ENCODE peak calls at places on chromosomes 2 and 18, in four cellular contexts. N is SK-N-MC, T is HCT116, Y is fibroblast of lung. Q is an unnamed sample.

GRCh38 chr2:20579866-20580265 is 71.0 kb downstream of the HS1BP3 start:
- DNase-seq in N (no peak), T (no peak), Y (no peak), Q (no peak)

GRCh38 chr2:17084882-17085281 is 419.2 kb upstream of the CYRIA start:
- DNase-seq in N (no peak), T (no peak), Y (peak), Q (no peak)

GRCh38 chr2:161370981-161371380 is 45.1 kb upstream of the TBR1 start:
- DNase-seq in N (no peak), T (no peak), Y (no peak), Q (no peak)

GRCh38 chr2:72785517-72785916 is 40.3 kb downstream of the EXOC6B start:
- DNase-seq in N (no peak), T (no peak), Y (no peak), Q (no peak)

GRCh38 chr2:36013064-36013463 is 342.5 kb upstream of the CRIM1 start:
- DNase-seq in N (no peak), T (no peak), Y (no peak), Q (no peak)

GRCh38 chr18:54774971-54775665 is 53.2 kb upstream of the RAB27B start:
- DNase-seq in N (no peak), T (no peak), Y (peak), Q (no peak)

GRCh38 chr18:8730080-8730827 is 24.9 kb downstream of the MTCL1 start:
- DNase-seq in N (no peak), T (peak), Y (peak), Q (no peak)

GRCh38 chr2:100476606-100477005 is 6.3 kb downstream of the NMS start:
- DNase-seq in N (no peak), T (no peak), Y (no peak), Q (no peak)

GRCh38 chr2:127324635-127325034 is 30.7 kb upstream of the ERCC3 start:
- DNase-seq in N (peak), T (no peak), Y (peak), Q (no peak)

GRCh38 chr2:32864761-32865160 is 82.0 kb upstream of the LTBP1 start:
- DNase-seq in N (no peak), T (no peak), Y (peak), Q (no peak)

GRCh38 chr2:102187191-102188150 is 648 bp downstream of the IL1RL2 start:
- DNase-seq in N (no peak), T (no peak), Y (peak), Q (no peak)

GRCh38 chr2:2254206-2254605 is 76.9 kb downstream of the MYT1L start:
- DNase-seq in N (no peak), T (no peak), Y (no peak), Q (no peak)

GRCh38 chr18:79887181-79888000 is 64.1 kb downstream of the SLC66A2 start:
- DNase-seq in N (no peak), T (no peak), Y (no peak), Q (no peak)

GRCh38 chr2:1460851-1461418 is 47.7 kb downstream of the TPO start:
- DNase-seq in N (no peak), T (no peak), Y (no peak), Q (no peak)

GRCh38 chr2:217856159-217856558 is 146.6 kb downstream of the TNS1 start:
- DNase-seq in N (no peak), T (no peak), Y (no peak), Q (no peak)
- H3K9ac ChIP-seq in N (no peak), T (no peak), Y (no peak), Q (no peak)

GRCh38 chr2:219916761-219917160 is 289.3 kb downstream of the SLC4A3 start:
- DNase-seq in N (no peak), T (no peak), Y (no peak), Q (no peak)
- H3K9ac ChIP-seq in N (no peak), T (no peak), Y (no peak), Q (no peak)

GRCh38 chr2:188984680-188985079 is 10.5 kb downstream of the COL3A1 start:
- DNase-seq in N (no peak), T (no peak), Y (peak), Q (no peak)

GRCh38 chr2:188983427-188984101 is 9.4 kb downstream of the COL3A1 start:
- DNase-seq in N (no peak), T (peak), Y (peak), Q (no peak)

GRCh38 chr2:188984126-188984525 is 10.0 kb downstream of the COL3A1 start:
- DNase-seq in N (no peak), T (no peak), Y (peak), Q (no peak)

DNA sequence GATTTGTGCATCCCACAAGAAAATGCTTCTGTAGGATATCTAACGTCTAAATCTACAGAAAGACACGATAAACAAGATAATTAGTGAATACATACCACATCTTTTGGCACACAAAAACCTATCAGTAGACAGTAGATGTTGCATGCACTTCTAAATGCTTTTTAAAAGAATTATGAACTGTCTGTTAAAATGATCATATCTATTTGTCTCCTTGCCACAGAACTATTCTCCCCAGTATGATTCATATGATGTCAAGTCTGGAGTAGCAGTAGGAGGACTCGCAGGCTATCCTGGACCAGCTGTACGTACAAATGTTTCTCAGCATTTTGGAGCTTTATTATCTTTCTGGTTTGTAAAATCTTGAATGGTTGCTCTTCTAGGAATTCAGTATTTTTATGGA is 12.7 kb downstream of the COL3A1 start:
- DNase-seq in N (no peak), T (no peak), Y (peak), Q (no peak)
- H3K9ac ChIP-seq in N (no peak), T (no peak), Y (no peak), Q (no peak)

GRCh38 chr18:48544661-48545415 is 6.0 kb downstream of the CTIF start:
- DNase-seq in N (no peak), T (no peak), Y (no peak), Q (no peak)
- H3K9ac ChIP-seq in N (no peak), T (no peak), Y (no peak), Q (no peak)

GRCh38 chr2:132420776-132421175 is 4.2 kb downstream of the GPR39 start:
- DNase-seq in N (no peak), T (no peak), Y (no peak), Q (no peak)

GRCh38 chr2:132415256-132416079 is 1.1 kb upstream of the GPR39 start:
- DNase-seq in N (no peak), T (no peak), Y (no peak), Q (no peak)

GRCh38 chr2:132417430-132418035 is 928 bp downstream of the GPR39 start:
- DNase-seq in N (no peak), T (no peak), Y (no peak), Q (no peak)

GRCh38 chr2:132416080-132416911 is at the start of gene GPR39:
- DNase-seq in N (no peak), T (peak), Y (peak), Q (peak)

GRCh38 chr2:132416996-132417395 is 391 bp downstream of the GPR39 start:
- DNase-seq in N (no peak), T (no peak), Y (no peak), Q (no peak)
- H3K9ac ChIP-seq in N (no peak), T (peak), Y (no peak), Q (peak)

GRCh38 chr2:4340536-4340935 is 637.2 kb downstream of the DCDC2C start:
- DNase-seq in N (no peak), T (no peak), Y (no peak), Q (no peak)

GRCh38 chr2:4336855-4337254 is 633.5 kb downstream of the DCDC2C start:
- DNase-seq in N (no peak), T (no peak), Y (no peak), Q (no peak)

GRCh38 chr2:4338345-4338744 is 635.0 kb downstream of the DCDC2C start:
- DNase-seq in N (no peak), T (no peak), Y (no peak), Q (no peak)
- H3K9ac ChIP-seq in N (no peak), T (no peak), Y (no peak), Q (no peak)

GRCh38 chr2:42054657-42055430 is 7.0 kb downstream of the PKDCC start:
- DNase-seq in N (no peak), T (peak), Y (no peak), Q (no peak)
- H3K9ac ChIP-seq in N (no peak), T (no peak), Y (no peak), Q (no peak)

Q was measured in keratinocyte.